ENCODE peak calls at places on chromosomes 2 and 18, in seven cellular contexts. T is Peyer's patch, K is IMR-90, D is astrocyte of the spinal cord, P is A549, Q is stomach, U is osteocyte. J is an unnamed sample.

GRCh38 chr2:237968048-237968862 is 1.4 kb downstream of the UBE2F start:
- DNase-seq in T (peak; percentile 70), K (peak; percentile 71), D (peak; percentile 57), P (peak; percentile 31), Q (no peak), U (no peak), J (no peak)

GRCh38 chr18:30094556-30094955 is 948.0 kb downstream of the DSC3 start:
- DNase-seq in T (no peak), K (peak; percentile 21), D (peak; percentile 63), P (no peak), Q (no peak), U (no peak), J (no peak)

GRCh38 chr2:25149646-25150045 is 18.7 kb downstream of the POMC start:
- DNase-seq in T (no peak), K (no peak), D (no peak), P (no peak), Q (no peak), U (no peak), J (no peak)

GRCh38 chr2:141439524-141439923 is 691.3 kb downstream of the LRP1B start:
- DNase-seq in T (no peak), K (no peak), D (peak; percentile 27), P (no peak), Q (no peak), U (no peak), J (no peak)

GRCh38 chr2:1742300-1742679 is 2.0 kb downstream of the PXDN start:
- DNase-seq in T (no peak), K (peak; percentile 67), D (no peak), P (no peak), Q (no peak), U (no peak), J (no peak)

GRCh38 chr2:16725549-16725948 is 59.9 kb upstream of the CYRIA start:
- DNase-seq in T (no peak), K (peak; percentile 1), D (no peak), P (no peak), Q (no peak), U (no peak), J (no peak)

GRCh38 chr2:69499242-69499641 is 62.0 kb upstream of the NFU1 start:
- DNase-seq in T (no peak), K (no peak), D (no peak), P (no peak), Q (no peak), U (no peak), J (no peak)

GRCh38 chr2:160433466-160434172 is 60.0 kb downstream of the RBMS1 start:
- DNase-seq in T (no peak), K (no peak), D (no peak), P (no peak), Q (no peak), U (no peak), J (no peak)

GRCh38 chr2:165018207-165018606 is 62.9 kb upstream of the SLC38A11 start:
- DNase-seq in T (no peak), K (peak; percentile 1), D (peak; percentile 7), P (no peak), Q (no peak), U (no peak), J (no peak)

GRCh38 chr2:23330214-23330613 is 54.8 kb upstream of the KLHL29 start:
- DNase-seq in T (no peak), K (peak; percentile 20), D (no peak), P (peak; percentile 52), Q (no peak), U (no peak), J (no peak)

GRCh38 chr2:190328748-190329147 is 9.1 kb upstream of the HIBCH start:
- DNase-seq in T (no peak), K (peak; percentile 33), D (peak; percentile 13), P (peak; percentile 29), Q (no peak), U (no peak), J (no peak)

GRCh38 chr2:122218596-122218995 is 463.1 kb downstream of the TSN start:
- DNase-seq in T (no peak), K (no peak), D (no peak), P (no peak), Q (no peak), U (no peak), J (no peak)

GRCh38 chr2:237456200-237456731 is 30.8 kb upstream of the MLPH start:
- DNase-seq in T (no peak), K (peak; percentile 96), D (peak; percentile 94), P (no peak), Q (no peak), U (peak; percentile 92), J (peak; percentile 88)

GRCh38 chr18:54690198-54690597 is 99.2 kb downstream of the DYNAP start:
- DNase-seq in T (no peak), K (peak; percentile 73), D (peak; percentile 54), P (no peak), Q (no peak), U (no peak), J (no peak)

GRCh38 chr2:240561325-240561971 is 1.3 kb downstream of the DUSP28 start:
- DNase-seq in T (peak; percentile 51), K (peak; percentile 91), D (peak; percentile 61), P (peak; percentile 53), Q (no peak), U (no peak), J (no peak)

GRCh38 chr2:177265386-177265690 is 811 bp upstream of the NFE2L2 start:
- DNase-seq in T (peak; percentile 86), K (peak; percentile 59), D (peak; percentile 66), P (no peak), Q (no peak), U (no peak), J (no peak)

GRCh38 chr2:169478339-169478738 is 955 bp upstream of the BBS5 start:
- DNase-seq in T (peak; percentile 45), K (peak; percentile 58), D (no peak), P (no peak), Q (no peak), U (no peak), J (no peak)

GRCh38 chr18:35289293-35290069 is 548 bp downstream of the ZSCAN30 start:
- DNase-seq in T (no peak), K (peak; percentile 9), D (peak; percentile 5), P (no peak), Q (peak; percentile 32), U (no peak), J (no peak)

GRCh38 chr2:233240897-233241296 is 10.6 kb upstream of the ATG16L1 start:
- DNase-seq in T (peak; percentile 70), K (no peak), D (no peak), P (no peak), Q (no peak), U (no peak), J (no peak)

GRCh38 chr2:217047209-217047998 is 187.5 kb upstream of the TNP1 start:
- DNase-seq in T (no peak), K (peak; percentile 85), D (no peak), P (peak; percentile 66), Q (peak; percentile 37), U (no peak), J (peak; percentile 29)

GRCh38 chr2:145524303-145524702 is 1004.4 kb upstream of the ZEB2 start:
- DNase-seq in T (no peak), K (no peak), D (no peak), P (peak; percentile 14), Q (no peak), U (no peak), J (no peak)

GRCh38 chr2:154908312-154908711 is 209.8 kb downstream of the KCNJ3 start:
- DNase-seq in T (no peak), K (no peak), D (no peak), P (no peak), Q (no peak), U (no peak), J (no peak)

GRCh38 chr2:18987021-18987420 is 371.4 kb downstream of the OSR1 start:
- DNase-seq in T (no peak), K (peak; percentile 23), D (no peak), P (no peak), Q (no peak), U (no peak), J (no peak)

GRCh38 chr2:152549428-152549827 is 167.8 kb downstream of the PRPF40A start:
- DNase-seq in T (no peak), K (peak; percentile 33), D (peak; percentile 79), P (no peak), Q (no peak), U (no peak), J (no peak)

GRCh38 chr2:44016282-44016681 is 20.5 kb upstream of the LRPPRC start:
- DNase-seq in T (peak; percentile 47), K (peak; percentile 61), D (peak; percentile 53), P (peak; percentile 46), Q (peak; percentile 43), U (no peak), J (no peak)

GRCh38 chr2:3241971-3242746 is 135.5 kb downstream of the EIPR1 start:
- DNase-seq in T (no peak), K (no peak), D (no peak), P (no peak), Q (no peak), U (peak; percentile 72), J (peak; percentile 41)

GRCh38 chr2:26316041-26316440 is 29.9 kb upstream of the SELENOI start:
- DNase-seq in T (no peak), K (no peak), D (no peak), P (peak; percentile 64), Q (no peak), U (no peak), J (no peak)
- TF ChIP-seq CTCF in T (peak; percentile 26), K (no peak), D (peak; percentile 18), P (peak; percentile 44), Q (no peak), U (peak; percentile 35), J (no peak)

GRCh38 chr2:172484253-172484652 is 56.9 kb downstream of the ITGA6 start:
- DNase-seq in T (no peak), K (peak; percentile 34), D (peak; percentile 41), P (peak; percentile 24), Q (no peak), U (no peak), J (no peak)
- TF ChIP-seq CTCF in T (peak; percentile 31), K (peak; percentile 47), D (peak; percentile 40), P (peak; percentile 55), Q (no peak), U (peak; percentile 58), J (no peak)

DNA sequence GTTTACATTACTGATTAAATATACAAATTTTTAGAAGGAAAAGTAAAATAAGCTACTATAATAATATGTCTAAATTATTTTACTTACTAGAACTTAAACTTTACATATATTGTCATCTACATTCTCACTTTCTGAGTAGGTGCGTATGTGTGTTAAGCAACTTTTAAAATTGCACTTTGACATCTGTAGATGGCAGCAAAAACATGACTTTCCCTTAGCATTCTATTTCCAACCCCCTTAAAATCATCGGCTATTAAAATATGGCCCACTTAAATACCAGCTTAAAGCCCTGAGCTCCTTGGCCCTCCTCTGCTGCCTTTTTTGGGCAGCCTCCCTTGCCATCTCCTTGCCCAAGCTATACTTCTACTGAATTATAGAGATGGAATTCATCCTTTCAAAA is 78.0 kb downstream of the UPP2 start:
- DNase-seq in T (no peak), K (peak; percentile 26), D (peak; percentile 42), P (peak; percentile 18), Q (no peak), U (no peak), J (no peak)
- TF ChIP-seq CTCF in T (peak; percentile 25), K (peak; percentile 54), D (peak; percentile 37), P (peak; percentile 59), Q (no peak), U (peak; percentile 74), J (no peak)

GRCh38 chr2:85887566-85888019 is 1.2 kb downstream of the ST3GAL5 start:
- DNase-seq in T (peak; percentile 86), K (peak; percentile 40), D (peak; percentile 24), P (peak; percentile 57), Q (peak; percentile 53), U (no peak), J (no peak)
- TF ChIP-seq CTCF in T (no peak), K (peak; percentile 20), D (peak; percentile 29), P (peak; percentile 25), Q (no peak), U (peak; percentile 35), J (no peak)

GRCh38 chr2:8837795-8838140 is 355 bp upstream of the KIDINS220 start:
- DNase-seq in T (no peak), K (no peak), D (no peak), P (no peak), Q (no peak), U (no peak), J (no peak)
- TF ChIP-seq CTCF in T (no peak), K (no peak), D (no peak), P (no peak), Q (no peak), U (no peak), J (no peak)